ENCODE peak calls at places on chromosomes 4 and X, in eight cellular contexts. O is pons; I is NCI-H446 treated with DMSO at 0.1 percent for 48 hours; D is H1; F is H54; G is CD4-positive, alpha-beta T cell; P is left ventricle myocardium inferior; Q is HTR-8/SVneo. Y is an unnamed sample.

GRCh38 chr4:3656441-3657376 is 109.5 kb upstream of the ADRA2C start:
- DNase-seq in O (no peak), I (no peak), D (no peak), F (no peak), G (no peak), P (no peak), Q (no peak), Y (no peak)

GRCh38 chr4:151248519-151248918 is 28.4 kb upstream of the PRSS48 start:
- DNase-seq in O (no peak), I (no peak), D (no peak), F (no peak), G (no peak), P (no peak), Q (no peak), Y (no peak)

GRCh38 chrX:123835661-123836371 is 24.0 kb upstream of the XIAP start:
- DNase-seq in O (no peak), I (peak), D (no peak), F (peak), G (no peak), P (no peak), Q (peak), Y (no peak)

GRCh38 chr4:114077610-114078009 is 98.2 kb upstream of the ARSJ start:
- DNase-seq in O (no peak), I (peak), D (no peak), F (no peak), G (no peak), P (no peak), Q (peak), Y (no peak)

GRCh38 chr4:113476800-113477199 is 284.7 kb downstream of the CAMK2D start:
- DNase-seq in O (no peak), I (no peak), D (no peak), F (no peak), G (no peak), P (no peak), Q (no peak), Y (no peak)

GRCh38 chr4:180532691-180533090 is 1710.5 kb upstream of the TENM3 start:
- DNase-seq in O (no peak), I (no peak), D (no peak), F (no peak), G (no peak), P (no peak), Q (no peak), Y (no peak)

GRCh38 chrX:154123241-154124219 is 20.5 kb upstream of the OPN1LW start:
- DNase-seq in O (peak), I (no peak), D (no peak), F (peak), G (no peak), P (peak), Q (no peak), Y (no peak)

GRCh38 chrX:147602297-147602696 is 309.4 kb upstream of the FMR1 start:
- DNase-seq in O (peak), I (no peak), D (no peak), F (no peak), G (no peak), P (no peak), Q (no peak), Y (no peak)

GRCh38 chr4:114562176-114562904 is 36.3 kb upstream of the UGT8 start:
- DNase-seq in O (no peak), I (no peak), D (peak), F (no peak), G (no peak), P (no peak), Q (no peak), Y (no peak)

GRCh38 chr4:114941522-114941921 is 171.9 kb downstream of the NDST4 start:
- DNase-seq in O (peak), I (peak), D (no peak), F (no peak), G (no peak), P (no peak), Q (no peak), Y (no peak)

GRCh38 chr4:111046811-111047210 is 423.9 kb upstream of the PITX2 start:
- DNase-seq in O (no peak), I (no peak), D (no peak), F (no peak), G (no peak), P (no peak), Q (no peak), Y (no peak)

GRCh38 chrX:5051831-5052491 is 1176.7 kb downstream of the NLGN4X start:
- DNase-seq in O (peak), I (no peak), D (no peak), F (no peak), G (no peak), P (peak), Q (no peak), Y (peak)

GRCh38 chr4:23966720-23967119 is 76.9 kb upstream of the PPARGC1A start:
- DNase-seq in O (no peak), I (no peak), D (no peak), F (no peak), G (no peak), P (no peak), Q (no peak), Y (no peak)

GRCh38 chr4:151107063-151107462 is 7.6 kb downstream of the RPS3A start:
- DNase-seq in O (no peak), I (no peak), D (no peak), F (no peak), G (no peak), P (no peak), Q (no peak), Y (no peak)

GRCh38 chr4:139528377-139529005 is 27.5 kb downstream of the SETD7 start:
- DNase-seq in O (no peak), I (no peak), D (no peak), F (peak), G (no peak), P (peak), Q (no peak), Y (no peak)

GRCh38 chr4:24880171-24880570 is 32.7 kb downstream of the CCDC149 start:
- DNase-seq in O (no peak), I (no peak), D (no peak), F (no peak), G (no peak), P (no peak), Q (no peak), Y (no peak)

GRCh38 chr4:147247577-147247976 is 233.3 kb upstream of the EDNRA start:
- DNase-seq in O (no peak), I (no peak), D (no peak), F (no peak), G (no peak), P (no peak), Q (no peak), Y (no peak)

GRCh38 chr4:137998666-137999429 is 243.3 kb downstream of the SLC7A11 start:
- DNase-seq in O (no peak), I (no peak), D (no peak), F (no peak), G (no peak), P (no peak), Q (no peak), Y (no peak)

GRCh38 chr4:169999923-170000322 is 26.3 kb downstream of the MFAP3L start:
- DNase-seq in O (no peak), I (no peak), D (no peak), F (no peak), G (no peak), P (no peak), Q (no peak), Y (no peak)

GRCh38 chr4:98510757-98511517 is 147.5 kb downstream of the TSPAN5 start:
- DNase-seq in O (no peak), I (no peak), D (no peak), F (no peak), G (no peak), P (no peak), Q (no peak), Y (no peak)

GRCh38 chr4:72558655-72559054 is 10.4 kb downstream of the ADAMTS3 start:
- DNase-seq in O (no peak), I (no peak), D (no peak), F (no peak), G (no peak), P (no peak), Q (no peak), Y (no peak)

GRCh38 chr4:22030321-22030720 is 81.7 kb upstream of the KCNIP4 start:
- DNase-seq in O (no peak), I (no peak), D (no peak), F (no peak), G (no peak), P (no peak), Q (no peak), Y (no peak)

GRCh38 chr4:141169391-141169790 is 36.1 kb upstream of the RNF150 start:
- DNase-seq in O (no peak), I (no peak), D (no peak), F (no peak), G (no peak), P (no peak), Q (no peak), Y (no peak)

GRCh38 chr4:87853108-87853507 is 20.3 kb downstream of the MEPE start:
- DNase-seq in O (peak), I (no peak), D (no peak), F (no peak), G (no peak), P (no peak), Q (no peak), Y (peak)

GRCh38 chr4:145863191-145863590 is 75.4 kb downstream of the ZNF827 start:
- DNase-seq in O (no peak), I (no peak), D (no peak), F (no peak), G (no peak), P (no peak), Q (no peak), Y (no peak)

GRCh38 chr4:185036842-185037241 is 18.6 kb downstream of the HELT start:
- DNase-seq in O (no peak), I (no peak), D (no peak), F (no peak), G (no peak), P (no peak), Q (no peak), Y (no peak)

GRCh38 chr4:88320780-88321373 is 36.5 kb upstream of the PPM1K start:
- DNase-seq in O (peak), I (no peak), D (peak), F (no peak), G (peak), P (peak), Q (peak), Y (peak)

GRCh38 chr4:158949094-158949493 is 153.8 kb upstream of the RAPGEF2 start:
- DNase-seq in O (no peak), I (no peak), D (no peak), F (no peak), G (no peak), P (no peak), Q (no peak), Y (no peak)

GRCh38 chrX:141652315-141652714 is 46.2 kb downstream of the SPANXD start:
- DNase-seq in O (no peak), I (no peak), D (no peak), F (no peak), G (no peak), P (no peak), Q (no peak), Y (no peak)

GRCh38 chr4:54493862-54494261 is 163.9 kb upstream of the KIT start:
- DNase-seq in O (no peak), I (no peak), D (no peak), F (no peak), G (no peak), P (no peak), Q (no peak), Y (no peak)

GRCh38 chrX:139811942-139812629 is 104.1 kb upstream of the MCF2 start:
- DNase-seq in O (no peak), I (no peak), D (no peak), F (no peak), G (no peak), P (no peak), Q (no peak), Y (no peak)

Y was measured in midbrain.